ENCODE peak calls at places on chromosome 19, in eight cellular contexts. M is body of pancreas, W is thyroid gland, B is A549, H is upper lobe of left lung, D is heart left ventricle, X is Peyer's patch, Y is esophagus squamous epithelium. S is an unnamed sample. For H3K4me1, the result is how much of the 10 kb centered on the place peaks cover.

GRCh38 chr19:2484178-2484937 is 8.4 kb downstream of the GADD45B start:
- DNase-seq in X (no peak), B (no peak), D (no peak), M (no peak), Y (no peak), H (no peak), W (no peak), S (no peak)

GRCh38 chr19:49528211-49528771 is 488 bp downstream of the RCN3 start:
- DNase-seq in M (no peak), X (no peak), H (no peak), B (no peak), D (no peak), W (no peak), Y (no peak), S (no peak)

GRCh38 chr19:43532571-43532961 is 422 bp upstream of the ZNF575 start:
- DNase-seq in M (peak), W (no peak), H (peak), Y (no peak), X (no peak), D (peak), B (no peak), S (no peak)

GRCh38 chr19:21023901-21024300 is 3.4 kb downstream of the ZNF430 start:
- DNase-seq in D (no peak), X (no peak), H (no peak), Y (no peak), M (no peak), B (no peak), W (no peak), S (no peak)

GRCh38 chr19:52734340-52734892 is 428 bp downstream of the ZNF611 start:
- DNase-seq in H (peak), M (no peak), Y (no peak), B (no peak), D (peak), X (no peak), W (peak), S (peak)

GRCh38 chr19:36409841-36410240 is 8.6 kb downstream of the ZFP82 start:
- DNase-seq in M (no peak), X (no peak), D (no peak), H (no peak), Y (no peak), B (no peak), W (no peak), S (no peak)

GRCh38 chr19:7947939-7948338 is 4.5 kb upstream of the TIMM44 start:
- DNase-seq in W (no peak), M (no peak), Y (no peak), B (peak), H (no peak), X (no peak), D (no peak), S (no peak)

GRCh38 chr19:14432817-14433453 is at the start of gene PKN1:
- DNase-seq in X (peak), W (peak), M (peak), D (peak), H (peak), B (peak), Y (no peak), S (no peak)

GRCh38 chr19:47786566-47786965 is 8.1 kb downstream of the SELENOW start:
- DNase-seq in Y (no peak), H (no peak), M (no peak), X (no peak), W (no peak), B (no peak), D (no peak), S (no peak)

GRCh38 chr19:32471811-32472210 is 66.2 kb downstream of the DPY19L3 start:
- DNase-seq in D (no peak), M (no peak), B (no peak), X (no peak), Y (no peak), W (no peak), H (no peak), S (no peak)

GRCh38 chr19:28341810-28342350 is 871.1 kb downstream of the UQCRFS1 start:
- DNase-seq in B (no peak), M (no peak), D (no peak), H (no peak), X (no peak), Y (no peak), W (no peak), S (no peak)

GRCh38 chr19:17323274-17323972 is 11.2 kb downstream of the ANO8 start:
- DNase-seq in Y (no peak), B (no peak), M (no peak), X (no peak), W (no peak), H (peak), D (no peak), S (no peak)

GRCh38 chr19:49447485-49448431 is 3.9 kb downstream of the PIH1D1 start:
- DNase-seq in W (no peak), Y (no peak), H (no peak), B (peak), M (no peak), D (peak), X (no peak), S (no peak)

GRCh38 chr19:5985098-5985783 is 7.3 kb upstream of the RANBP3 start:
- DNase-seq in H (no peak), Y (no peak), D (no peak), B (no peak), M (no peak), W (peak), X (no peak), S (peak)

GRCh38 chr19:48968179-48968661 is 3.1 kb downstream of the FTL start:
- DNase-seq in Y (no peak), B (no peak), W (peak), D (no peak), H (no peak), M (no peak), X (no peak), S (no peak)

GRCh38 chr19:19033426-19034203 is at the start of the genes ARMC6 and SUGP2:
- DNase-seq in W (peak), M (peak), Y (no peak), B (peak), X (peak), D (peak), H (peak), S (peak)

GRCh38 chr19:6677924-6678689 is 8.1 kb upstream of the TNFSF14 start:
- DNase-seq in B (peak), D (no peak), W (no peak), X (no peak), M (no peak), H (peak), Y (no peak), S (peak)

GRCh38 chr19:1590641-1591397 is 1.8 kb downstream of the MBD3 start:
- DNase-seq in Y (no peak), X (no peak), H (no peak), M (no peak), W (no peak), D (no peak), B (peak), S (no peak)

GRCh38 chr19:2523630-2524311 is 47.8 kb downstream of the GADD45B start:
- DNase-seq in D (no peak), M (no peak), Y (no peak), H (no peak), B (peak), X (no peak), W (no peak), S (no peak)

GRCh38 chr19:12956446-12957388 is at the start of gene GADD45GIP1:
- DNase-seq in H (peak), X (peak), Y (no peak), D (peak), M (peak), B (peak), W (peak), S (peak)
- H3K4me1 ChIP-seq in H (under half), X (under half), Y (under half), D (under half), M (under half), B (under half), W (under half), S (half or more)

GRCh38 chr19:4343056-4343844 is at the start of gene MPND:
- DNase-seq in M (peak), X (peak), Y (peak), H (peak), W (peak), B (peak), D (peak), S (peak)
- TF ChIP-seq POLR2A in M (peak), X (peak), Y (peak), H (peak), W (peak), B (peak), D (peak), S (peak)

GRCh38 chr19:51366050-51366998 is at the start of gene ETFB:
- DNase-seq in H (peak), X (peak), W (peak), D (peak), M (peak), B (peak), Y (peak), S (peak)
- H3K4me1 ChIP-seq in H (under half), X (under half), W (under half), D (under half), M (under half), B (under half), Y (under half), S (under half)

GRCh38 chr19:11574689-11575088 is 2.8 kb downstream of the ACP5 start:
- DNase-seq in X (peak), H (no peak), B (no peak), M (no peak), Y (no peak), W (no peak), D (no peak), S (no peak)

DNA sequence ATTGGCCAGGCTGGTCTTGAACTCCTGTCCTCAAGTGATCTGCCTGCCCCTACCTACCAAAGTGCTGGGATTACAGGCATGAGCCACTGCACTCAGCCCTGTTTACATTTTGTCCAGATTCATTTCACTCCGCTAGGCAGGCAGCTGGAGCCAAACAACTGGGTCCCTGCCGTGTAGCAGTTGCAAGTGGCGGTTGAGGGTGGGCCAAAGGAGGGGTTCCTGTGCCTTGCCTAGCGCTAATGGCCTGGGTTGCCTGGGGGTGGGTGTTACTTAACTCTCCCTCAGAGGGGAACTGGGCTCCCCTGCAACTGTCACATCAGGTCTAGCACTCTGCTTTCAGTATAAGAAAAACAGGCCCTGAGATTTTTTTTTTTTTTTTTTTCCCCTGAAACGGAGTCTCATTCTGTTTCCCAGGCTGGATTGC is 7.4 kb downstream of the ACP5 start:
- DNase-seq in X (no peak), W (no peak), Y (no peak), B (no peak), M (no peak), D (no peak), H (no peak), S (no peak)
- TF ChIP-seq POLR2A in X (no peak), W (no peak), Y (no peak), B (no peak), M (no peak), D (no peak), H (no peak), S (no peak)

DNA sequence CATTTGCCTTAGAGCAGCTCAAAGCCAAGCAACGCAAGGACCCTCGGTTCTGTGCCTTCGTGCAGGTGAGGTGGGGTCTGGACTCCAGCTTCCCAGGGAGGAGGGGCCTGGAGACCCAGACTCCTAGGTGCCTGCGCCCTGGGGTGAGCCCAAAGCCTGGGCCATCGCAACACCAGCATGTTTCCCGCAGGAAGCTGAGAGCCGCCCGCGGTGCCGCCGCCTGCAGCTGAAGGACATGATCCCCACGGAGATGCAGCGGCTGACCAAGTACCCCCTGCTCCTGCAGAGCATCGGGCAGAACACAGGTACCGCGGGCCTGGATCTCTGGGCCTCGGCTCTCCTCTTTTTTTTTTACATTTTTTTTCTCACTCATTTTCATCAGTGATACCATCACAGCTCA is 19.6 kb downstream of the ARHGEF1 start:
- DNase-seq in D (no peak), Y (no peak), X (no peak), M (no peak), B (no peak), H (peak), W (no peak), S (no peak)
- H3K4me1 ChIP-seq in D (under half), Y (under half), X (under half), M (under half), B (under half), H (under half), W (under half), S (under half)

DNA sequence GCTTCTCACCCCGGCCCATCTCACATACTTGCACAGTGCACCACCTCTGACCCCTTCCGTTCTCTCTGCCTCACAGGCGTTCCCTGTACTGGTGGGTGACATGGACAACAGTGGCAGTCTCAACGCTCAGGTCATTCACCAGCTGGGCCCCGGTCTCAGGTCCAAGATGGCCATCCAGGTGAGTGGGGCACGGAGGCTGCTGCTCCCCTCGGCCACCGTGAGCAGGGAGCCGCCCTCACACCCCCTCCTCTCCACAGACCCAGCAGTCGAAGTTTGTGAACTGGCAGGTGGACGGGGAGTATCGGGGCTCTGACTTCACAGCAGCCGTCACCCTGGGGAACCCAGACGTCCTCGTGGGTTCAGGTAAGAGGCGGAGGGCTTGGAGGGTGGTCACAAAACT is 2.6 kb downstream of the TOMM40 start:
- DNase-seq in M (no peak), H (peak), W (no peak), Y (no peak), B (no peak), X (no peak), D (no peak), S (no peak)
- TF ChIP-seq POLR2A in M (no peak), H (no peak), W (no peak), Y (no peak), B (no peak), X (no peak), D (no peak), S (no peak)

GRCh38 chr19:46716672-46717033 is 261 bp downstream of the PRKD2 start:
- DNase-seq in Y (no peak), B (no peak), M (no peak), X (no peak), H (no peak), W (no peak), D (no peak), S (no peak)
- H3K4me1 ChIP-seq in Y (under half), B (under half), M (under half), X (under half), H (under half), W (under half), D (under half), S (under half)

DNA sequence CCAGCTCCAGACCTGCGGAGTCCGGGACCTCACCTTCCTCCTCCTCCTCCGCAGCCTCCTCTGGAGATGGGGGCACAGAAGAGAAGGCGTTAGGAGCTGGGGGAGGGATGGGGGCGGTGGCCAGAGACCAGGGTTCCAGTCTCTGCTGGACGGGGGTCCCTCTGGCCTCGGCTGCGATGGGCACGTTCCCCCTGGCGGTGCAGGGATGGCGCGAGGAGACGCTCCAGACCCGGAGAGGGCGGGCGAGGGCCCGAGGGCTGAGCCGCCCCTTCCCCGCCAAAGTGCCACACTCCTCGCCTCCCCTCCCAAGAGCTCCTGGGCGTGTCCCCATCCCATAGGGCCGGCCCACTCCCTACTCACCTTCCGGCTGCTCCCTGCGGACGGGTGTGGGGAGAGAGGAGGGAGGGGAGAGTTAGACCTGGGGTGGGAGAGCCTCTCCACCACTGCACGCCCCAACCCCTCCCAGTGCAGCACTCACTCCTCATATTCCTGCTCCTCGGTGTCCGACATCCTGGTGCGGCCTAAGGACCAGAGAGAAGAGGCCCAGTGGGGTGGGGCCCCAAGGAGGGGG is 2.3 kb downstream of the TNNT1 start:
- DNase-seq in H (peak), X (no peak), D (no peak), M (no peak), B (peak), W (no peak), Y (no peak), S (no peak)
- TF ChIP-seq POLR2A in H (no peak), X (no peak), D (no peak), M (no peak), B (peak), W (no peak), Y (no peak), S (no peak)

GRCh38 chr19:30165228-30165813 is 206.9 kb upstream of the ZNF536 start:
- DNase-seq in B (no peak), Y (no peak), D (no peak), W (no peak), X (no peak), M (no peak), H (no peak), S (no peak)
- H3K4me1 ChIP-seq in B (under half), Y (under half), D (under half), W (under half), X (under half), M (under half), H (under half), S (under half)

DNA sequence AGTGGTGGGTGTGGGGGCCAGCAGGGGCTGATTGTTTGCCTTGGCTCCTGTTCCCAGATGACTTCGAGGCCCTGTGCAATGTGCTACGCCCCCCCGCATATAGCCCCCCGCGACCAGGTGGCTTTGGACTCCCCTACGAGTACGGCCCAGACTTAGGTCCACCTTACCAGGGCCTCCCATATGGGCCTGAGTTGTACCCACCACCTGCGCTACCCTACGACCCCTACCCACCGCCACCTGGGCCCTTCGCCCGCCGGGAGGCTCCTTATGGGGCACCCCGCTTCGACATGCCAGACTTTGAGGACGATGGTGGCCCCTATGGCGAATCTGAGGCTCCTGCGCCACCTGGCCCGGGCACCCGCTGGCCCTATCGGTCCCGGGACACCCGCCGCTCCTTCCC is 25.7 kb downstream of the LTBP4 start:
- DNase-seq in Y (no peak), D (no peak), W (no peak), X (no peak), H (peak), B (no peak), M (no peak), S (no peak)
- TF ChIP-seq POLR2A in Y (no peak), D (no peak), W (no peak), X (no peak), H (no peak), B (no peak), M (no peak), S (no peak)